ENCODE peak calls at places on chromosomes 4 and X, in four cellular contexts. O is HepG2, E is H1, P is K562. C is an unnamed sample.

GRCh38 chr4:182885022-182885737 is 32.0 kb downstream of the DCTD start:
- DNase-seq in O (no peak), P (no peak), E (no peak), C (no peak)

GRCh38 chr4:172982151-172982590 is 186.4 kb upstream of the GALNT7 start:
- DNase-seq in E (no peak), O (no peak), P (no peak), C (peak; percentile 69)

GRCh38 chr4:76515975-76516853 is 81.2 kb downstream of the SHROOM3 start:
- DNase-seq in E (no peak), O (no peak), P (no peak), C (no peak)

GRCh38 chr4:2395038-2395437 is 23.4 kb downstream of the ZFYVE28 start:
- DNase-seq in O (no peak), E (no peak), P (no peak), C (no peak)

GRCh38 chr4:125125256-125125655 is 189.5 kb upstream of the FAT4 start:
- DNase-seq in O (no peak), P (no peak), E (no peak), C (no peak)

GRCh38 chrX:130696542-130696941 is 206.5 kb downstream of the ENOX2 start:
- DNase-seq in E (no peak), O (no peak), P (no peak), C (no peak)

GRCh38 chrX:65750674-65751469 is 83.4 kb downstream of the MSN start:
- DNase-seq in O (no peak), E (no peak), P (no peak), C (no peak)

GRCh38 chr4:107546637-107547036 is 173.4 kb downstream of the PAPSS1 start:
- DNase-seq in O (no peak), P (no peak), E (no peak), C (no peak)

GRCh38 chrX:118189628-118190027 is 73.0 kb upstream of the KLHL13 start:
- DNase-seq in O (no peak), E (no peak), P (no peak), C (no peak)

GRCh38 chrX:38438321-38438720 is 85.9 kb downstream of the OTC start:
- DNase-seq in O (no peak), E (peak; percentile 39), P (no peak), C (no peak)

GRCh38 chr4:105352826-105353225 is 121.0 kb downstream of the PPA2 start:
- DNase-seq in E (no peak), O (no peak), P (peak; percentile 14), C (no peak)

DNA sequence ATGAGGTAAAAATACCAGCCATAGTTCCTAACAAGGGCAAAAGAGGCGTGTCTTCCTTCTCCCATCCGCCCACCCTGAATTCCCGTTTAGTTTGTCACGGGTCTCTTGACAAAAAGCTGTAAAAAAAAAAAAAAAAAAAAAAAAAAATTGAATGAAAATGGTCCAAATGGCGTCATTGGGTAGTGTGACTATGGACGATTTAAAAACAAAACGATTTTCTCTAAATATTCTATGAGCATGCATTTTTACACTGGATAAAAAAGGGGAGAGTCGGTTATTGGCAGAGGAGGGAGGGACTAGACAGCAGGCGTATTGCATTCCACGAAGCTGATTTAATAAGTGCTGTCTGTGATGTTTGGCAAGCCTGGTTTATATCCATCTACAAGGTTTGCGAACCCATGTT is at the start of gene FAM133A:
- DNase-seq in P (no peak), E (no peak), O (no peak), C (no peak)
- TF ChIP-seq YY1 in P (no peak), E (no peak), O (no peak), C (no peak)

DNA sequence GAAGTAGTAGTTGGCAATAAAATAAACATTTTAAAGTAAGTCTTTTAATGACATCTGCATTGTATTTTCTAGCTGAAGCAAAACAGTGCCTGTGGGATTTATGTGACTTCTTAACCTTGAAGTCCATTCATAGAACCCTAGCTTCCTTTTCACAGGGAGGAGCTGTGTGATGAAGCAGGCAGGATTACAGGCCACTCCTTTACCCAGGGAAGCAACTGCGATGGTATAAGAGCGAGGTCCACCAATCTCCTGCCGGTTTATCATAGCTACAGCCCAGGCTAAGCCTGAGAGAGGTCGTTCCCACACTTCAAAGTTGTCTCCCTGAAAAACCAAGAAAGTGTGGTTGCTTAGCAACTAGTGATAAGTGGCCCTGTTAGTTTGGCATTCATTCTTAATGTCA is 7.0 kb downstream of the RPL36A start:
- DNase-seq in P (no peak), E (no peak), O (no peak), C (no peak)
- TF ChIP-seq FOSL1 in P (no peak), E (no peak), O (no peak), C (no peak)

GRCh38 chr4:80126435-80126834 is 53.4 kb upstream of the ANTXR2 start:
- DNase-seq in P (no peak), E (no peak), O (no peak), C (no peak)

GRCh38 chr4:80125252-80126177 is 52.5 kb upstream of the ANTXR2 start:
- DNase-seq in E (no peak), O (no peak), P (peak; percentile 28), C (peak; percentile 18)

GRCh38 chr4:80128941-80129340 is 55.9 kb upstream of the ANTXR2 start:
- DNase-seq in O (no peak), P (no peak), E (no peak), C (no peak)

GRCh38 chr4:80127870-80128419 is 54.9 kb upstream of the ANTXR2 start:
- DNase-seq in O (no peak), P (no peak), E (no peak), C (no peak)

GRCh38 chr4:80124246-80125211 is 51.5 kb upstream of the ANTXR2 start:
- DNase-seq in P (no peak), E (no peak), O (no peak), C (no peak)
- TF ChIP-seq YY1 in P (no peak), E (no peak), O (no peak), C (no peak)

GRCh38 chrX:120306640-120307039 is 4.6 kb downstream of the TMEM255A start:
- DNase-seq in O (no peak), E (no peak), P (no peak), C (no peak)

GRCh38 chrX:120308558-120308957 is 2.7 kb downstream of the TMEM255A start:
- DNase-seq in E (peak; percentile 60), O (no peak), P (no peak), C (no peak)

GRCh38 chrX:120304241-120304640 is 7.0 kb downstream of the TMEM255A start:
- DNase-seq in O (no peak), P (no peak), E (no peak), C (no peak)

GRCh38 chrX:120302434-120302833 is 8.8 kb downstream of the TMEM255A start:
- DNase-seq in O (no peak), E (no peak), P (no peak), C (no peak)

GRCh38 chrX:120305531-120306145 is 5.6 kb downstream of the TMEM255A start:
- DNase-seq in E (no peak), O (no peak), P (peak; percentile 7), C (no peak)
- TF ChIP-seq FOSL1 in E (no peak), O (no peak), P (no peak), C (no peak)